ENCODE peak calls at places on chromosomes 13 and 19, in four cellular contexts. X is Peyer's patch, S is heart left ventricle, P is IMR-90. W is an unnamed sample.

GRCh38 chr13:86974995-86975328 is 696.2 kb upstream of the SLITRK5 start:
- DNase-seq in S (no peak), X (no peak), P (no peak), W (no peak)

GRCh38 chr13:67632590-67632989 is 402.5 kb upstream of the PCDH9 start:
- DNase-seq in P (peak; percentile 16), X (no peak), S (no peak), W (no peak)

GRCh38 chr19:55305491-55305890 is 19.6 kb downstream of the TMEM150B start:
- DNase-seq in P (no peak), S (no peak), X (peak; percentile 63), W (peak; percentile 48)

GRCh38 chr19:18496167-18496979 is 25.5 kb downstream of the ELL start:
- DNase-seq in P (peak; percentile 80), X (peak; percentile 76), S (no peak), W (peak; percentile 88)

GRCh38 chr19:18861235-18861634 is 29.5 kb downstream of the UPF1 start:
- DNase-seq in X (no peak), S (no peak), P (no peak), W (no peak)

GRCh38 chr13:84400711-84401110 is 518.4 kb upstream of the SLITRK1 start:
- DNase-seq in X (no peak), P (peak; percentile 82), S (no peak), W (peak; percentile 91)

GRCh38 chr19:32676895-32677359 is 1.3 kb downstream of the RGS9BP start:
- DNase-seq in S (no peak), P (no peak), X (no peak), W (no peak)

GRCh38 chr13:46983881-46984280 is 87.0 kb upstream of the HTR2A start:
- DNase-seq in P (peak; percentile 76), S (no peak), X (no peak), W (peak; percentile 51)

GRCh38 chr19:55620410-55620809 is 4.0 kb downstream of the ZNF784 start:
- DNase-seq in P (peak; percentile 21), X (no peak), S (no peak), W (no peak)

GRCh38 chr13:45195421-45195820 is 5.4 kb downstream of the KCTD4 start:
- DNase-seq in P (no peak), S (no peak), X (no peak), W (no peak)

GRCh38 chr13:45191874-45192273 is 9.0 kb downstream of the KCTD4 start:
- DNase-seq in S (no peak), X (no peak), P (no peak), W (no peak)

GRCh38 chr13:45196622-45197021 is 4.2 kb downstream of the KCTD4 start:
- DNase-seq in P (peak; percentile 80), S (no peak), X (no peak), W (peak; percentile 27)

GRCh38 chr13:45196091-45196490 is 4.8 kb downstream of the KCTD4 start:
- DNase-seq in S (no peak), X (no peak), P (no peak), W (no peak)

GRCh38 chr13:45194081-45194939 is 6.5 kb downstream of the KCTD4 start:
- DNase-seq in X (no peak), P (peak; percentile 34), S (peak; percentile 38), W (no peak)
- TF ChIP-seq CTCF in X (no peak), P (peak; percentile 33), S (peak; percentile 41), W (no peak)

GRCh38 chr13:113533441-113533840 is 42.9 kb upstream of the DCUN1D2 start:
- DNase-seq in S (peak; percentile 53), P (peak; percentile 65), X (peak; percentile 34), W (no peak)

GRCh38 chr13:113536461-113537110 is 46.1 kb upstream of the DCUN1D2 start:
- DNase-seq in X (peak; percentile 37), S (no peak), P (no peak), W (no peak)

GRCh38 chr13:113535381-113535781 is 44.9 kb upstream of the DCUN1D2 start:
- DNase-seq in P (no peak), S (no peak), X (peak; percentile 43), W (no peak)

GRCh38 chr13:113532156-113532806 is 41.8 kb upstream of the DCUN1D2 start:
- DNase-seq in X (peak; percentile 34), S (peak; percentile 63), P (peak; percentile 31), W (peak; percentile 46)

GRCh38 chr13:113534236-113534860 is 43.8 kb upstream of the DCUN1D2 start:
- DNase-seq in X (peak; percentile 23), P (no peak), S (no peak), W (peak; percentile 13)
- H3K27ac ChIP-seq in X (no peak overlapping the region), P (no peak overlapping the region), S (no peak overlapping the region), W (no peak overlapping the region)

GRCh38 chr19:28288850-28289249 is 924.1 kb downstream of the UQCRFS1 start:
- DNase-seq in S (no peak), P (no peak), X (no peak), W (no peak)

GRCh38 chr19:28289294-28290063 is 923.5 kb downstream of the UQCRFS1 start:
- DNase-seq in P (no peak), X (no peak), S (no peak), W (no peak)

GRCh38 chr19:28292822-28293500 is 920.0 kb downstream of the UQCRFS1 start:
- DNase-seq in X (no peak), P (no peak), S (peak; percentile 30), W (no peak)

GRCh38 chr19:28291874-28292273 is 921.1 kb downstream of the UQCRFS1 start:
- DNase-seq in S (no peak), X (no peak), P (no peak), W (no peak)

GRCh38 chr19:28290963-28291657 is 921.8 kb downstream of the UQCRFS1 start:
- DNase-seq in S (no peak), X (no peak), P (no peak), W (no peak)
- TF ChIP-seq CTCF in S (no peak), X (no peak), P (no peak), W (no peak)

DNA sequence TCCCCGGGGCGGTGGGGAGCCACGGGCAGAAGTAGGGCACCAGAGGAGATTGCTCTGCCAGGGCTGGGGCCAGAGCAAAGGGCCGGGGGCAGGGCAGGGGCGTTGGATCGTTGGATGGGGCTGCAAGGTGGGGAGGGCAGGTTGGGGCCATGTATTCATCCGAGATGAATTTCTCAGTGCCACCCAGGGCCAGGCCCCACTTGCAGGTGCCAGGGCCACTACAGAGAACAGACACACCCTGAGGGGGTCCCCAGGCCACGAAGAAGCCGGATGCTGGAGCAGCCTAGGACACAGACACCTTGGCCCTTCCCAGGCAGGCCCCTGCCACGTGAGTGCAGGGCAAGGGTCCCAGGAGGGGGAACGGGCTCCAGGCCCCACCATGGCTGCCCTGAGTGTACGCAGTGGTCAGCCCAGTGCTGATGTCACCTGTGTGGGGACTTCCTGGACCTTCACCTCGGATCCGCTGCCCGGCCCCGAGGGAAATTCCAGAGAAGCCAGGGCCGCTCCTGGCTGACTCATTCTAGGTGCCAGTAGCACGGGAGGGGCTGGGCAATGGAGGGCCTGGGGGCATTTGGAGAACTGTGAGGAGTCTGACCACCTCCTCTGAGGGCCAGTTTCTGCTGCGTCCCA is 9.6 kb upstream of the SBNO2 start:
- DNase-seq in P (peak; percentile 25), X (peak; percentile 85), S (no peak), W (peak; percentile 91)
- H3K27ac ChIP-seq in P (no peak overlapping the region), X (peak overlapping the region; percentile 15), S (no peak overlapping the region), W (peak overlapping the region; percentile 100)

GRCh38 chr19:5321066-5321642 is 19.5 kb downstream of the PTPRS start:
- DNase-seq in S (no peak), P (no peak), X (no peak), W (no peak)
- TF ChIP-seq CTCF in S (no peak), P (no peak), X (no peak), W (no peak)

GRCh38 chr19:56900573-56901097 is 60.1 kb upstream of the PEG3 start:
- DNase-seq in S (no peak), X (no peak), P (no peak), W (no peak)

GRCh38 chr19:56899943-56900342 is 59.4 kb upstream of the PEG3 start:
- DNase-seq in S (no peak), X (no peak), P (no peak), W (no peak)

GRCh38 chr19:56896041-56896440 is 55.5 kb upstream of the PEG3 start:
- DNase-seq in P (no peak), X (no peak), S (no peak), W (no peak)
- H3K27ac ChIP-seq in P (no peak overlapping the region), X (no peak overlapping the region), S (no peak overlapping the region), W (no peak overlapping the region)

W was measured in RWPE1.